ENCODE peak calls at places on chromosomes 3 and 15, in four cellular contexts. H is CD8-positive, alpha-beta T cell; P is stomach; L is IMR-90. C is an unnamed sample.

GRCh38 chr3:46977811-46978195 is 1.3 kb upstream of the CCDC12 start:
- DNase-seq in L (no peak), H (no peak), P (no peak), C (no peak)

GRCh38 chr3:55458398-55458797 is 28.7 kb downstream of the WNT5A start:
- DNase-seq in L (no peak), P (no peak), H (no peak), C (no peak)

GRCh38 chr15:96764501-96764900 is 434.0 kb downstream of the NR2F2 start:
- DNase-seq in P (no peak), L (no peak), H (no peak), C (no peak)

GRCh38 chr3:49305608-49306007 is 28.6 kb upstream of the C3orf62 start:
- DNase-seq in L (no peak), P (no peak), H (no peak), C (no peak)

GRCh38 chr3:125622381-125622788 is 27.1 kb upstream of the OSBPL11 start:
- DNase-seq in P (no peak), L (no peak), H (no peak), C (no peak)

GRCh38 chr3:133753779-133754164 is 7.6 kb downstream of the TF start:
- DNase-seq in P (no peak), L (no peak), H (no peak), C (no peak)

GRCh38 chr3:13235897-13236296 is 162.7 kb upstream of the IQSEC1 start:
- DNase-seq in P (no peak), H (no peak), L (no peak), C (no peak)

GRCh38 chr15:41490355-41490754 is 3.3 kb upstream of the ITPKA start:
- DNase-seq in L (peak), P (no peak), H (no peak), C (peak)

GRCh38 chr3:2098398-2099027 is at the start of gene CNTN4:
- DNase-seq in P (peak), L (no peak), H (no peak), C (peak)

GRCh38 chr3:51355891-51356578 is 29.1 kb upstream of the MANF start:
- DNase-seq in L (no peak), P (peak), H (no peak), C (no peak)

GRCh38 chr3:191051037-191051436 is 148.0 kb upstream of the OSTN start:
- DNase-seq in H (no peak), P (no peak), L (peak), C (peak)

DNA sequence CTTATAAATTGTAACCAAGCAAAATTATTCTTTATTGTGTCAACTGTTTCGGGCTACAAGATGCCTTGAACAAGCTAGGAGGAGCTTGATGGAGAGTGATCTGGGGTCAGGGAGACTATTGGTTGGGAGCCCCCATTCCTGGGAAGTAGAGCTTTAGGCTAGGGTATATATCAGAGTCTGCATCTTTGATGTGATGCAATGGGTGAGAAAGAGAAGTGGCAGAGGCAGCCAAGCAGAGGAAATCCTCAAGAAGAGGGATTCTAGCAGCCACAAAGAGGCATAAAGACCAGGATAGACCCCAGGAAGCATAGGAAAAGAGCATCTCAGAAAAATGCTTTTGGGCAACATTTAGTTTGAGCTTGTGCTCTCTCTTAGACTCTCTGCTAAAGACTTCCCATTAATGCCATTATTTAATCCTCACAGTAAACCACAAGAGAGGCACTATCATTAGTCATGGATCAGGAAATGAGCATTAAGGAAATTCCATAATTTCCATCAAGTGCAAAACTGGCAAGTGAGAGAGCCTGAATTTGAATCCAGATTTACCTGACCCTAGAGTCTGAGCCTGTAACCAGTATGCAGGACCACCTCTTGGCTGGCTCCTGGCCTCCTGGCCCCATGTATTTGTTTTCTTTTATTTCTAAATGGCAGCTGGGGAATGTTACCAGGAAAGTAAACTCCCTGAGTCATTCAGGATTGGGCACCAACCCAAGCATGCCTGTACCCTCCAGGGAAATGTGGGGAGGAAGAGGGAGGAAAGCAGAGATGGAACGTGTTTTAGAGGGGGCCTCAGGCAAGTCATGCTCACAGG is 118.7 kb downstream of the RPL22L1 start:
- DNase-seq in L (peak), H (no peak), P (peak), C (peak)
- H3K4me3 ChIP-seq in L (no peak), H (no peak), P (no peak), C (no peak)

GRCh38 chr3:113271594-113272368 is 60.4 kb downstream of the BOC start:
- DNase-seq in P (no peak), H (no peak), L (no peak), C (no peak)
- TF ChIP-seq CTCF in P (no peak), H (no peak), L (no peak), C (no peak)

DNA sequence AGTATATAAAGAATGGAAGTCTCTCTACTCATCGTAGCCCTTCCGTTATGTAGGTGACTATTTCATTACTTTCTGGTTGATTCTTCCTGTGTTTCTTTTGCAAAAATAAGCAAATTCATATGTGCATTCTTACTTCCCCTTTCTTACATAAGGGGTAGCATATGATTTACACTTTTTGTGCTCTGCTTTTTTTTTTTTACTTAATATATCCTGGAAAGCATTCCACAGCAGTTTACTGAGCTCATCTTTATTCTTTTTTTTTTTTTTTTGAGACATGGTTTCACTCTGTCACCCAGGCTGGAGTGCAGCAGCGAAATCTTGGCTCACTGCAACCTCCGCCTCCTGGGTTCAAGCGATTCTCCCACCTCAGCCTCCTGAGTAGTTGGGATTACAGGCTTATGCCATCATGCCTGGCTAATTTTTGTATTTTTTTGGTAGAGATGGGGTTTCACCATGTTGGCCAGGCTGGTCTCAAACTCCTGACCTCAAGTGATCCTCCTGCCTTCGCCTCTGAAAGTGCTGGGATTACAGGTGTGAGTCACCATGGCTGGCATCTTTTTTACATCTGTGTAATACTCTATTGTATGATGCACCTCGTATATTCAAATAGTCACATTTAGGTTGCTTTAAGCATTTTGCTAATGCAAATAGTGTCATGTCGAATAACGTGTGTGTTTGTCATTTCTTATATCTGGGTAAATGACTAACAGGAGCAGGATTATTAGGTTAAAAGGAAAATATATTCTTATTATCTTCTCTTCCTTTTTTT is 13.1 kb downstream of the SCAMP5 start:
- DNase-seq in L (no peak), P (no peak), H (no peak), C (no peak)
- H3K4me3 ChIP-seq in L (no peak), P (no peak), H (no peak), C (no peak)

DNA sequence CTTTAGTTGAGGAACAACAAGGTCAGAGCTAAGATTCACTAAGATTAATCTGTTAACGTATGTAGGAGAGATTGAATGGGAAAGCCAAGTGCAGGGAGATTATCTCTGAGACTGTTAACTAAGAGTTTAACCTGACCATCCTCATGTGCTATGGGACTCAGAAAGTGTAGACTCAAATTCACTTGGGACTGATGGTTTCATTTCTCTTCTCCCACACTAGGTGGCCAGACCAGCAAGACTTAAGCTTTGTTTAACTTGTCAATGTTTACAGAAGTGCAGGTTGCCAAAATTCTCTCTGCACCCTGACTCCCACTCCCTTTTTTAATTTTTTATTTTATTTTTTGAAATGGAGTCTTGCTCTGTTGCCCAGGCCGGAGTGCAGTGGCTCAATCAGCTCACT is 6.3 kb upstream of the HEXA start:
- DNase-seq in L (no peak), P (no peak), H (no peak), C (peak)
- TF ChIP-seq CTCF in L (peak), P (no peak), H (no peak), C (peak)

C was measured in choroid plexus epithelial cell.